ENCODE peak calls at places on chromosomes 1 and 21, in four cellular contexts. N is sigmoid colon, K is kidney, M is keratinocyte. P is an unnamed sample. For H3K9me3, the result is how much of the 10 kb centered on the place peaks cover.

GRCh38 chr1:2610036-2610720 is 22.6 kb downstream of the MMEL1 start:
- DNase-seq in N (peak), M (no peak), K (peak), P (peak)

GRCh38 chr1:53090227-53091147 is 28.5 kb downstream of the PODN start:
- DNase-seq in N (no peak), M (no peak), K (no peak), P (no peak)

GRCh38 chr1:226201029-226201593 is 14.6 kb upstream of the ACBD3 start:
- DNase-seq in N (no peak), M (no peak), K (no peak), P (no peak)

GRCh38 chr21:43276811-43277210 is 108.0 kb downstream of the CRYAA start:
- DNase-seq in K (peak), N (no peak), M (no peak), P (peak)

GRCh38 chr1:235404190-235404589 is 37.0 kb downstream of the TBCE start:
- DNase-seq in N (no peak), M (peak), K (no peak), P (no peak)

GRCh38 chr1:157315544-157315943 is 177.3 kb upstream of the ETV3 start:
- DNase-seq in M (no peak), N (no peak), K (no peak), P (no peak)

GRCh38 chr1:235417101-235417697 is 50.0 kb downstream of the TBCE start:
- DNase-seq in M (peak), K (no peak), N (peak), P (no peak)

GRCh38 chr1:191398551-191398950 is 759.7 kb upstream of the RGS18 start:
- DNase-seq in K (no peak), N (no peak), M (no peak), P (no peak)

GRCh38 chr1:44537538-44537937 is 132.5 kb downstream of the RNF220 start:
- DNase-seq in M (no peak), K (no peak), N (no peak), P (no peak)

GRCh38 chr1:38173157-38173831 is 126.7 kb upstream of the POU3F1 start:
- DNase-seq in M (no peak), K (no peak), N (no peak), P (no peak)

GRCh38 chr1:27144920-27145661 is 9.8 kb downstream of the SLC9A1 start:
- DNase-seq in K (peak), M (no peak), N (peak), P (no peak)

GRCh38 chr1:114902343-114902742 is 47.7 kb downstream of the SYCP1 start:
- DNase-seq in M (no peak), N (no peak), K (no peak), P (no peak)

GRCh38 chr1:43431676-43432075 is 22.1 kb downstream of the HYI start:
- DNase-seq in N (no peak), K (peak), M (no peak), P (peak)

GRCh38 chr1:58064281-58064680 is 482.2 kb downstream of the OMA1 start:
- DNase-seq in K (no peak), M (no peak), N (no peak), P (no peak)

DNA sequence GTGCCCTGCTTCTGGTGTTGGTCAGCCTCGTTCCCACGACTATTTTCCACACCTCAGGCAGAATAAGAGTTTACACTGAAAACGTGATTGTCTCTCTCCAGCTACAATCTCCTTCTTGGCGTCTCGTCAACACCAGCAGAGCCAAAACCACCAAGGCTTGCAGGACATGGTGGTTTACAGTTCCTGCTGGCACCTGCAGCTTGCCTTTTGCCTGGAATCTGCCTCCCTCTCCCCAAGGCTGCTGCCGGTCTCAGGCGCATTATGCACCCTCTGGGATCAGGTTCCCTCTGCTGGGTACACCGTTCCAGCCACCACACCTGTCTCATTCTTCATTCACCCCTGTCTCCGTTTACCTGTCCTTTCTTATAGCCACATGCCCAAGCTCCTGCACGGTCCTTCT is 315.9 kb downstream of the DSCAM start:
- DNase-seq in N (no peak), M (no peak), K (no peak), P (no peak)
- H3K9me3 ChIP-seq in N (under half), M (under half), K (under half), P (under half)

GRCh38 chr1:229884765-229885164 is 182.3 kb upstream of the GALNT2 start:
- DNase-seq in M (no peak), N (no peak), K (no peak), P (no peak)
- TF ChIP-seq CTCF in M (no peak), N (no peak), K (no peak), P (no peak)

GRCh38 chr21:45629046-45629981 is 14.2 kb upstream of the PCBP3 start:
- DNase-seq in M (no peak), K (no peak), N (no peak), P (no peak)

GRCh38 chr21:45632165-45632896 is 11.2 kb upstream of the PCBP3 start:
- DNase-seq in M (no peak), N (no peak), K (no peak), P (no peak)

GRCh38 chr21:45630066-45630694 is 13.3 kb upstream of the PCBP3 start:
- DNase-seq in N (no peak), M (no peak), K (no peak), P (no peak)

GRCh38 chr21:45631540-45631939 is 12.0 kb upstream of the PCBP3 start:
- DNase-seq in M (no peak), K (no peak), N (no peak), P (peak)

GRCh38 chr21:45630876-45631275 is 12.6 kb upstream of the PCBP3 start:
- DNase-seq in N (no peak), M (no peak), K (no peak), P (no peak)
- H3K9me3 ChIP-seq in N (under half), M (under half), K (under half), P (under half)

GRCh38 chr1:17853241-17853640 is 98.1 kb downstream of the ACTL8 start:
- DNase-seq in N (no peak), M (no peak), K (no peak), P (peak)

GRCh38 chr1:17851075-17851474 is 95.9 kb downstream of the ACTL8 start:
- DNase-seq in M (no peak), K (no peak), N (no peak), P (no peak)

GRCh38 chr1:17852383-17852782 is 97.2 kb downstream of the ACTL8 start:
- DNase-seq in N (no peak), K (no peak), M (no peak), P (peak)

GRCh38 chr1:17845583-17845982 is 90.5 kb downstream of the ACTL8 start:
- DNase-seq in N (no peak), K (no peak), M (no peak), P (no peak)

GRCh38 chr1:17849216-17849615 is 94.1 kb downstream of the ACTL8 start:
- DNase-seq in N (no peak), M (no peak), K (no peak), P (no peak)
- TF ChIP-seq CTCF in N (no peak), M (peak), K (no peak), P (no peak)

GRCh38 chr1:248406721-248407692 is 4.2 kb downstream of the OR2T1 start:
- DNase-seq in N (no peak), K (no peak), M (no peak), P (no peak)
- H3K9me3 ChIP-seq in N (under half), K (under half), M (under half), P (under half)

GRCh38 chr1:8570435-8570834 is 247.0 kb downstream of the RERE start:
- DNase-seq in K (no peak), M (no peak), N (no peak), P (no peak)

GRCh38 chr1:8569242-8569641 is 248.2 kb downstream of the RERE start:
- DNase-seq in K (no peak), N (no peak), M (no peak), P (no peak)

GRCh38 chr1:8568837-8569236 is 248.6 kb downstream of the RERE start:
- DNase-seq in K (no peak), N (no peak), M (no peak), P (no peak)

GRCh38 chr1:8572106-8572505 is 245.3 kb downstream of the RERE start:
- DNase-seq in N (no peak), M (no peak), K (no peak), P (no peak)

GRCh38 chr1:8571200-8571984 is 246.0 kb downstream of the RERE start:
- DNase-seq in K (no peak), M (no peak), N (no peak), P (no peak)
- TF ChIP-seq CTCF in K (peak), M (no peak), N (no peak), P (no peak)

DNA sequence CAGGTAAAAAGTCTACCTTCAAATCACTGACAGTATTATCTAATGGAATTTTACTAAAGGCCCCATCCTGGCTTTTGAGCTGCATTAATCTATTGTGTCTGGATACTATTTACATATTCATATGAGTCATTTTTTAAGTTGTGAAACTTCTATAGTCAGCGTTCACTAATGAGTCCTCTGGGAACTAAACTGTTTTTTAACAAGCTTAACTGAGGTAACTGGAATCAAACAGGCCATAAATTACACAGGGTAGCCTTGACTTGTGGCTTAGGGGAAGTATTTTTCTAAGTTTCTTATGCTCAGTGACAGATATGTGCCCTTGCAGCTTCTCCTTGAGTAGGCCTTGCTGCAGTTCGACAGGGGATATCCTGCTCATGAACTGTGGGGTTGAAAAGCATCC is 68.8 kb downstream of the JMJD4 start:
- DNase-seq in M (no peak), N (no peak), K (no peak), P (no peak)
- H3K9me3 ChIP-seq in M (under half), N (half or more), K (under half), P (half or more)

P was measured in spleen.